ENCODE peak calls at places on chromosomes 1 and 21, in six cellular contexts. V, W, T, O, L and S are unnamed samples.

GRCh38 chr1:98044766-98045165 is 123.9 kb upstream of the DPYD start:
- DNase-seq in O (peak; percentile 48), W (no peak), L (no peak), T (no peak), V (no peak), S (no peak)

GRCh38 chr1:3217096-3217724 is 148.2 kb downstream of the PRDM16 start:
- DNase-seq in L (no peak), O (no peak), V (no peak), W (no peak), T (no peak), S (no peak)

GRCh38 chr1:96416111-96416595 is 305.4 kb upstream of the PTBP2 start:
- DNase-seq in T (no peak), L (no peak), O (no peak), V (no peak), W (no peak), S (no peak)

GRCh38 chr1:241462371-241462770 is 57.2 kb downstream of the FH start:
- DNase-seq in T (no peak), O (no peak), L (no peak), V (no peak), W (no peak), S (no peak)

GRCh38 chr1:98053471-98054366 is 132.9 kb upstream of the DPYD start:
- DNase-seq in T (peak; percentile 46), L (no peak), V (peak; percentile 1), W (peak; percentile 44), O (peak; percentile 89), S (peak; percentile 43)

GRCh38 chr1:230142608-230143209 is 75.7 kb downstream of the GALNT2 start:
- DNase-seq in L (no peak), W (no peak), V (no peak), T (no peak), O (no peak), S (no peak)

GRCh38 chr1:185155600-185156320 is 993 bp downstream of the TRMT1L start:
- DNase-seq in L (peak; percentile 20), W (no peak), O (no peak), T (no peak), V (no peak), S (no peak)

GRCh38 chr1:12811409-12811784 is 19.8 kb downstream of the PRAMEF11 start:
- DNase-seq in T (no peak), L (no peak), W (no peak), O (no peak), V (no peak), S (no peak)

GRCh38 chr1:119774746-119775495 is 6.2 kb upstream of the HMGCS2 start:
- DNase-seq in O (no peak), V (no peak), L (no peak), W (no peak), T (no peak), S (no peak)

GRCh38 chr21:41598561-41599511 is 90.9 kb upstream of the TMPRSS2 start:
- DNase-seq in T (no peak), V (no peak), L (no peak), O (no peak), W (no peak), S (no peak)

GRCh38 chr1:153683853-153684252 is 5.4 kb downstream of the NPR1 start:
- DNase-seq in W (no peak), T (no peak), O (no peak), L (no peak), V (no peak), S (no peak)

GRCh38 chr1:237108299-237109040 is 66.5 kb downstream of the RYR2 start:
- DNase-seq in O (no peak), T (no peak), W (no peak), V (no peak), L (no peak), S (no peak)

GRCh38 chr1:228021526-228022030 is 14.8 kb downstream of the WNT3A start:
- DNase-seq in W (no peak), L (no peak), V (no peak), O (peak; percentile 29), T (no peak), S (no peak)

GRCh38 chr21:23639726-23640125 is 1967.6 kb downstream of the MRPL39 start:
- DNase-seq in W (no peak), V (no peak), T (no peak), L (no peak), O (no peak), S (no peak)

GRCh38 chr1:50529510-50529909 is 106.3 kb upstream of the DMRTA2 start:
- DNase-seq in T (no peak), V (no peak), W (no peak), O (no peak), L (no peak), S (no peak)

GRCh38 chr21:14084701-14085100 is 126.1 kb downstream of the LIPI start:
- DNase-seq in W (no peak), T (no peak), V (no peak), L (no peak), O (no peak), S (no peak)

GRCh38 chr21:41612674-41613250 is 104.8 kb upstream of the TMPRSS2 start:
- DNase-seq in V (peak; percentile 15), T (no peak), L (no peak), W (peak; percentile 71), O (peak; percentile 88), S (no peak)

GRCh38 chr1:30807318-30808066 is 49.9 kb upstream of the LAPTM5 start:
- DNase-seq in T (no peak), O (no peak), V (no peak), W (no peak), L (no peak), S (no peak)

GRCh38 chr1:16946646-16947045 is 24.9 kb downstream of the CROCC start:
- DNase-seq in V (no peak), W (no peak), T (no peak), L (no peak), O (no peak), S (no peak)

GRCh38 chr1:35539824-35540261 is 17.4 kb downstream of the KIAA0319L start:
- DNase-seq in O (no peak), W (no peak), L (peak; percentile 60), V (no peak), T (no peak), S (no peak)

GRCh38 chr1:92065042-92065441 is 10.2 kb downstream of the SETSIP start:
- DNase-seq in W (peak; percentile 12), T (no peak), V (peak; percentile 11), O (no peak), L (no peak), S (no peak)

GRCh38 chr1:231161711-231162299 is at the start of gene TRIM67:
- DNase-seq in W (peak; percentile 49), L (no peak), T (peak; percentile 27), O (peak; percentile 54), V (peak; percentile 7), S (no peak)

GRCh38 chr21:29342394-29342957 is 43.8 kb downstream of the BACH1 start:
- DNase-seq in L (peak; percentile 32), O (no peak), W (no peak), V (no peak), T (no peak), S (no peak)
- TF ChIP-seq TAF1 in L (no peak), O (no peak), W (no peak), V (no peak), T (no peak), S (no peak)

GRCh38 chr1:150970818-150971582 is 3.6 kb downstream of the CERS2 start:
- DNase-seq in T (no peak), L (no peak), W (no peak), O (no peak), V (peak; percentile 97), S (no peak)

GRCh38 chr1:150973258-150973825 is 1.3 kb downstream of the CERS2 start:
- DNase-seq in O (peak; percentile 59), V (no peak), W (peak; percentile 37), L (no peak), T (peak; percentile 22), S (no peak)

GRCh38 chr1:150973826-150974579 is 632 bp downstream of the CERS2 start:
- DNase-seq in V (no peak), T (peak; percentile 51), W (no peak), O (peak; percentile 65), L (no peak), S (peak; percentile 60)

GRCh38 chr1:150972417-150972940 is 2.2 kb downstream of the CERS2 start:
- DNase-seq in T (no peak), L (no peak), O (no peak), W (no peak), V (no peak), S (no peak)

GRCh38 chr1:150971583-150972416 is 2.8 kb downstream of the CERS2 start:
- DNase-seq in W (peak; percentile 57), O (peak; percentile 57), V (peak; percentile 87), T (no peak), L (no peak), S (no peak)
- TF ChIP-seq POLR2A in W (no peak), O (peak; percentile 13), V (peak; percentile 68), T (no peak), L (no peak), S (no peak)

GRCh38 chr1:110672753-110673108 is 2.0 kb downstream of the KCNA3 start:
- DNase-seq in L (peak; percentile 37), W (no peak), O (no peak), T (peak; percentile 27), V (no peak), S (peak; percentile 30)
- TF ChIP-seq POLR2AphosphoS5 in L (no peak), W (no peak), O (no peak), T (no peak), V (no peak), S (no peak)

GRCh38 chr1:64320470-64320869 is 117.0 kb downstream of the UBE2U start:
- DNase-seq in W (no peak), T (no peak), O (no peak), L (no peak), V (no peak), S (no peak)
- TF ChIP-seq TAF1 in W (no peak), T (no peak), O (no peak), L (no peak), V (no peak), S (no peak)

GRCh38 chr21:46151989-46152938 is 3.1 kb downstream of the FTCD start:
- DNase-seq in W (no peak), V (no peak), L (no peak), O (peak; percentile 46), T (no peak), S (no peak)

GRCh38 chr21:46151261-46151988 is 4.0 kb downstream of the FTCD start:
- DNase-seq in O (no peak), W (no peak), V (no peak), T (no peak), L (no peak), S (no peak)

GRCh38 chr21:46150073-46150472 is 5.3 kb downstream of the FTCD start:
- DNase-seq in L (no peak), O (no peak), V (no peak), W (no peak), T (no peak), S (no peak)

GRCh38 chr21:46149205-46149901 is 6.0 kb downstream of the FTCD start:
- DNase-seq in O (no peak), T (no peak), L (no peak), V (peak; percentile 30), W (no peak), S (no peak)

DNA sequence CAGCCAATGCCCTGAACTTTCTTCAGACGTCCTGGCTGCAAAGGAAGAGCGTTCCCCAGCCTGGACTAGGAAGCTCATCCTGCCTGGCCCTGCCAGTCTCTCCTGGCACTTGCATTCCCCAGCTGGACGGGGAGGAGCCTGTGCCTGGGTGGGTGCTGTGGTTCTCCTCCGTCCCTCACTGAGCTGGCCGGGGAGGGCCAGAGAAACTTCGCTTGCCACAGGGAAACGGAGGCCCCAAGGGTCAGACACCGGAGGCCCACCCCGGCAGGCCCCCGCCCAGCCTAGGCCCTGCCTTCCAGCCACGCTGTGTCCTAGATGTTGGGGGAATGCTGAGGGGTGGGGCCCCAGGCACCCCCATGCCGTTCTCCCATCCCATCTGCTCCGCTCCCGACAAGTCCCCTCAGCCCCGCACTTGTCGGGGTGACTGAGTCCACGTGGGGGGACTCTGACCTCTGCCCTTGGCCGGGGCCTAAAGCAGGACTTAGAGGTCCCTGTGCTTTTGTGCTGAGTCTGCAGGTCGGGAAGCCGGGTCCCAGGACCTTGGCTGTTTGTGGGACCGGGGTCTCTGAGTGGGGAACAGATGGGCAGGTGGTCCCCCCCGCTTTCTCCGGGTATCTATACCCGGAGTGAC is 4.8 kb downstream of the FTCD start:
- DNase-seq in V (no peak), W (no peak), L (no peak), O (no peak), T (no peak), S (no peak)
- TF ChIP-seq POLR2A in V (no peak), W (no peak), L (no peak), O (no peak), T (no peak), S (no peak)